ENCODE peak calls at places on chromosome 11, in eight cellular contexts. One of them, this sample, is unnamed.

GRCh38 chr11:118921929-118922744 is 3.6 kb downstream of the BCL9L start:
- DNase-seq in brain microvascular endothelial cell: no peak
- DNase-seq in cardiac muscle cell: peak
- DNase-seq in transverse colon: peak
- DNase-seq in stomach: peak
- DNase-seq in effector memory CD4-positive, alpha-beta T cell: no peak
- DNase-seq in caudate nucleus: no peak
- DNase-seq in CD8-positive, alpha-beta T cell: no peak
- DNase-seq in this sample: no peak

GRCh38 chr11:57347336-57347735 is 9.2 kb downstream of the P2RX3 start:
- DNase-seq in brain microvascular endothelial cell: no peak
- DNase-seq in cardiac muscle cell: no peak
- DNase-seq in transverse colon: no peak
- DNase-seq in stomach: no peak
- DNase-seq in effector memory CD4-positive, alpha-beta T cell: no peak
- DNase-seq in caudate nucleus: no peak
- DNase-seq in CD8-positive, alpha-beta T cell: no peak
- DNase-seq in this sample: no peak

GRCh38 chr11:100637706-100638105 is 49.4 kb upstream of the ARHGAP42 start:
- DNase-seq in brain microvascular endothelial cell: no peak
- DNase-seq in cardiac muscle cell: no peak
- DNase-seq in transverse colon: no peak
- DNase-seq in stomach: no peak
- DNase-seq in effector memory CD4-positive, alpha-beta T cell: no peak
- DNase-seq in caudate nucleus: no peak
- DNase-seq in CD8-positive, alpha-beta T cell: no peak
- DNase-seq in this sample: no peak

GRCh38 chr11:43944761-43945311 is 2.4 kb downstream of the C11orf96 start:
- DNase-seq in brain microvascular endothelial cell: peak
- DNase-seq in cardiac muscle cell: peak
- DNase-seq in transverse colon: peak
- DNase-seq in stomach: peak
- DNase-seq in effector memory CD4-positive, alpha-beta T cell: peak
- DNase-seq in caudate nucleus: peak
- DNase-seq in CD8-positive, alpha-beta T cell: peak
- DNase-seq in this sample: no peak

GRCh38 chr11:111352235-111352746 is 26.8 kb downstream of the POU2AF1 start:
- DNase-seq in brain microvascular endothelial cell: no peak
- DNase-seq in cardiac muscle cell: no peak
- DNase-seq in transverse colon: no peak
- DNase-seq in stomach: peak
- DNase-seq in effector memory CD4-positive, alpha-beta T cell: no peak
- DNase-seq in caudate nucleus: no peak
- DNase-seq in CD8-positive, alpha-beta T cell: no peak
- DNase-seq in this sample: no peak

GRCh38 chr11:1307163-1307870 is 2.1 kb downstream of the TOLLIP start:
- DNase-seq in brain microvascular endothelial cell: no peak
- DNase-seq in cardiac muscle cell: no peak
- DNase-seq in transverse colon: no peak
- DNase-seq in stomach: no peak
- DNase-seq in effector memory CD4-positive, alpha-beta T cell: no peak
- DNase-seq in caudate nucleus: no peak
- DNase-seq in CD8-positive, alpha-beta T cell: no peak
- DNase-seq in this sample: no peak

GRCh38 chr11:120031612-120032600 is 106.0 kb downstream of the TRIM29 start:
- DNase-seq in brain microvascular endothelial cell: no peak
- DNase-seq in cardiac muscle cell: no peak
- DNase-seq in transverse colon: no peak
- DNase-seq in stomach: no peak
- DNase-seq in effector memory CD4-positive, alpha-beta T cell: no peak
- DNase-seq in caudate nucleus: no peak
- DNase-seq in CD8-positive, alpha-beta T cell: no peak
- DNase-seq in this sample: no peak

GRCh38 chr11:86068138-86068861 is 584 bp downstream of the PICALM start:
- DNase-seq in brain microvascular endothelial cell: no peak
- DNase-seq in cardiac muscle cell: peak
- DNase-seq in transverse colon: peak
- DNase-seq in stomach: peak
- DNase-seq in effector memory CD4-positive, alpha-beta T cell: peak
- DNase-seq in caudate nucleus: no peak
- DNase-seq in CD8-positive, alpha-beta T cell: peak
- DNase-seq in this sample: peak

GRCh38 chr11:65524010-65524746 is 705 bp upstream of the SCYL1 start:
- DNase-seq in brain microvascular endothelial cell: no peak
- DNase-seq in cardiac muscle cell: no peak
- DNase-seq in transverse colon: peak
- DNase-seq in stomach: no peak
- DNase-seq in effector memory CD4-positive, alpha-beta T cell: no peak
- DNase-seq in caudate nucleus: no peak
- DNase-seq in CD8-positive, alpha-beta T cell: no peak
- DNase-seq in this sample: peak

GRCh38 chr11:116731821-116732739 is 40.7 kb downstream of the BUD13 start:
- DNase-seq in brain microvascular endothelial cell: no peak
- DNase-seq in cardiac muscle cell: no peak
- DNase-seq in transverse colon: no peak
- DNase-seq in stomach: no peak
- DNase-seq in effector memory CD4-positive, alpha-beta T cell: no peak
- DNase-seq in caudate nucleus: no peak
- DNase-seq in CD8-positive, alpha-beta T cell: no peak
- DNase-seq in this sample: no peak

GRCh38 chr11:66070604-66071325 is 693 bp downstream of the PACS1 start:
- DNase-seq in brain microvascular endothelial cell: no peak
- DNase-seq in cardiac muscle cell: peak
- DNase-seq in transverse colon: peak
- DNase-seq in stomach: peak
- DNase-seq in effector memory CD4-positive, alpha-beta T cell: peak
- DNase-seq in caudate nucleus: no peak
- DNase-seq in CD8-positive, alpha-beta T cell: no peak
- DNase-seq in this sample: peak

GRCh38 chr11:77205467-77206263 is 77.6 kb downstream of the MYO7A start:
- DNase-seq in brain microvascular endothelial cell: no peak
- DNase-seq in cardiac muscle cell: no peak
- DNase-seq in transverse colon: no peak
- DNase-seq in stomach: no peak
- DNase-seq in effector memory CD4-positive, alpha-beta T cell: no peak
- DNase-seq in caudate nucleus: no peak
- DNase-seq in CD8-positive, alpha-beta T cell: no peak
- DNase-seq in this sample: no peak

GRCh38 chr11:32400196-32400595 is 35.1 kb downstream of the WT1 start:
- DNase-seq in brain microvascular endothelial cell: peak
- DNase-seq in cardiac muscle cell: peak
- DNase-seq in transverse colon: no peak
- DNase-seq in stomach: no peak
- DNase-seq in effector memory CD4-positive, alpha-beta T cell: no peak
- DNase-seq in caudate nucleus: no peak
- DNase-seq in CD8-positive, alpha-beta T cell: no peak
- DNase-seq in this sample: no peak

GRCh38 chr11:16815047-16815767 is 76.8 kb downstream of the C11orf58 start:
- DNase-seq in brain microvascular endothelial cell: no peak
- DNase-seq in cardiac muscle cell: peak
- DNase-seq in transverse colon: peak
- DNase-seq in stomach: peak
- DNase-seq in effector memory CD4-positive, alpha-beta T cell: no peak
- DNase-seq in caudate nucleus: no peak
- DNase-seq in CD8-positive, alpha-beta T cell: no peak
- DNase-seq in this sample: no peak

GRCh38 chr11:96464695-96465307 is 75.0 kb downstream of the JRKL start:
- DNase-seq in brain microvascular endothelial cell: peak
- DNase-seq in cardiac muscle cell: peak
- DNase-seq in transverse colon: no peak
- DNase-seq in stomach: no peak
- DNase-seq in effector memory CD4-positive, alpha-beta T cell: no peak
- DNase-seq in caudate nucleus: no peak
- DNase-seq in CD8-positive, alpha-beta T cell: no peak
- DNase-seq in this sample: peak

GRCh38 chr11:134385171-134385570 is 26.9 kb downstream of the B3GAT1 start:
- DNase-seq in brain microvascular endothelial cell: no peak
- DNase-seq in cardiac muscle cell: no peak
- DNase-seq in transverse colon: no peak
- DNase-seq in stomach: no peak
- DNase-seq in effector memory CD4-positive, alpha-beta T cell: no peak
- DNase-seq in caudate nucleus: no peak
- DNase-seq in CD8-positive, alpha-beta T cell: no peak
- DNase-seq in this sample: no peak

GRCh38 chr11:62665630-62666258 is 632 bp downstream of the CSKMT start:
- DNase-seq in brain microvascular endothelial cell: peak
- DNase-seq in cardiac muscle cell: peak
- DNase-seq in transverse colon: peak
- DNase-seq in stomach: peak
- DNase-seq in effector memory CD4-positive, alpha-beta T cell: peak
- DNase-seq in caudate nucleus: peak
- DNase-seq in CD8-positive, alpha-beta T cell: peak
- DNase-seq in this sample: peak

GRCh38 chr11:74085542-74085892 is 76.6 kb upstream of the UCP3 start:
- DNase-seq in brain microvascular endothelial cell: no peak
- DNase-seq in cardiac muscle cell: no peak
- DNase-seq in transverse colon: no peak
- DNase-seq in stomach: no peak
- DNase-seq in effector memory CD4-positive, alpha-beta T cell: no peak
- DNase-seq in caudate nucleus: no peak
- DNase-seq in CD8-positive, alpha-beta T cell: no peak
- DNase-seq in this sample: no peak

GRCh38 chr11:123597859-123598258 is 56.6 kb downstream of the SCN3B start:
- DNase-seq in brain microvascular endothelial cell: no peak
- DNase-seq in cardiac muscle cell: no peak
- DNase-seq in transverse colon: no peak
- DNase-seq in stomach: no peak
- DNase-seq in effector memory CD4-positive, alpha-beta T cell: no peak
- DNase-seq in caudate nucleus: no peak
- DNase-seq in CD8-positive, alpha-beta T cell: no peak
- DNase-seq in this sample: no peak

GRCh38 chr11:2096001-2096918 is 42.9 kb downstream of the IGF2 start:
- DNase-seq in brain microvascular endothelial cell: peak
- DNase-seq in cardiac muscle cell: peak
- DNase-seq in transverse colon: no peak
- DNase-seq in stomach: no peak
- DNase-seq in effector memory CD4-positive, alpha-beta T cell: no peak
- DNase-seq in caudate nucleus: no peak
- DNase-seq in CD8-positive, alpha-beta T cell: peak
- DNase-seq in this sample: no peak

GRCh38 chr11:2121227-2122130 is 17.7 kb downstream of the IGF2 start:
- DNase-seq in brain microvascular endothelial cell: no peak
- DNase-seq in cardiac muscle cell: no peak
- DNase-seq in transverse colon: no peak
- DNase-seq in stomach: no peak
- DNase-seq in effector memory CD4-positive, alpha-beta T cell: no peak
- DNase-seq in caudate nucleus: no peak
- DNase-seq in CD8-positive, alpha-beta T cell: no peak
- DNase-seq in this sample: no peak

GRCh38 chr11:12552677-12553076 is 121.5 kb upstream of the TEAD1 start:
- DNase-seq in brain microvascular endothelial cell: peak
- DNase-seq in cardiac muscle cell: peak
- DNase-seq in transverse colon: peak
- DNase-seq in stomach: no peak
- DNase-seq in effector memory CD4-positive, alpha-beta T cell: no peak
- DNase-seq in caudate nucleus: no peak
- DNase-seq in CD8-positive, alpha-beta T cell: no peak
- DNase-seq in this sample: no peak

GRCh38 chr11:69638941-69639681 is 1.8 kb upstream of the CCND1 start:
- DNase-seq in brain microvascular endothelial cell: peak
- DNase-seq in cardiac muscle cell: peak
- DNase-seq in transverse colon: peak
- DNase-seq in stomach: peak
- DNase-seq in effector memory CD4-positive, alpha-beta T cell: no peak
- DNase-seq in caudate nucleus: peak
- DNase-seq in CD8-positive, alpha-beta T cell: no peak
- DNase-seq in this sample: peak
- H3K27ac ChIP-seq in brain microvascular endothelial cell: peak
- H3K27ac ChIP-seq in cardiac muscle cell: no peak
- H3K27ac ChIP-seq in transverse colon: peak
- H3K27ac ChIP-seq in stomach: peak
- H3K27ac ChIP-seq in effector memory CD4-positive, alpha-beta T cell: no peak
- H3K27ac ChIP-seq in caudate nucleus: peak
- H3K27ac ChIP-seq in CD8-positive, alpha-beta T cell: no peak
- H3K27ac ChIP-seq in this sample: no peak

DNA sequence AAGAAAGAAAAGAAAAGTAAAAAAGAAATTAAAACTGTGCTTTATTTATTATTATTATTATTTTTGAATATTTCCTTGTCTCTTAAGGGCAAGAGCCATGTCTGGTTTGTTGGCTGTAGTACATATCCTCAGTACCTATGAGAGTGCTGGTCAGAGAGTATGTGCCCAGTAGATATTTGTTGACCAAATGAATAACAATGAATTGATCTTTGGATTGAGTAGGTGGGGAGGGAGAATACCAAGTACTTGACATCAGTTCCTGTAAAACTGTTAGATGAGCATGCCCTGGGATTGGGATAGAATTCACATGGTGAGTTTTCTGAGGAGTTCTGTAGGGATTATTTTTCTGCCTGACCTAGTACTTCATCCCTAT is 11.4 kb downstream of the STIM1 start:
- DNase-seq in brain microvascular endothelial cell: no peak
- DNase-seq in cardiac muscle cell: no peak
- DNase-seq in transverse colon: no peak
- DNase-seq in stomach: no peak
- DNase-seq in effector memory CD4-positive, alpha-beta T cell: no peak
- DNase-seq in caudate nucleus: no peak
- DNase-seq in CD8-positive, alpha-beta T cell: no peak
- DNase-seq in this sample: no peak
- H3K27ac ChIP-seq in brain microvascular endothelial cell: no peak
- H3K27ac ChIP-seq in cardiac muscle cell: no peak
- H3K27ac ChIP-seq in transverse colon: no peak
- H3K27ac ChIP-seq in stomach: peak
- H3K27ac ChIP-seq in effector memory CD4-positive, alpha-beta T cell: no peak
- H3K27ac ChIP-seq in caudate nucleus: no peak
- H3K27ac ChIP-seq in CD8-positive, alpha-beta T cell: no peak
- H3K27ac ChIP-seq in this sample: no peak

DNA sequence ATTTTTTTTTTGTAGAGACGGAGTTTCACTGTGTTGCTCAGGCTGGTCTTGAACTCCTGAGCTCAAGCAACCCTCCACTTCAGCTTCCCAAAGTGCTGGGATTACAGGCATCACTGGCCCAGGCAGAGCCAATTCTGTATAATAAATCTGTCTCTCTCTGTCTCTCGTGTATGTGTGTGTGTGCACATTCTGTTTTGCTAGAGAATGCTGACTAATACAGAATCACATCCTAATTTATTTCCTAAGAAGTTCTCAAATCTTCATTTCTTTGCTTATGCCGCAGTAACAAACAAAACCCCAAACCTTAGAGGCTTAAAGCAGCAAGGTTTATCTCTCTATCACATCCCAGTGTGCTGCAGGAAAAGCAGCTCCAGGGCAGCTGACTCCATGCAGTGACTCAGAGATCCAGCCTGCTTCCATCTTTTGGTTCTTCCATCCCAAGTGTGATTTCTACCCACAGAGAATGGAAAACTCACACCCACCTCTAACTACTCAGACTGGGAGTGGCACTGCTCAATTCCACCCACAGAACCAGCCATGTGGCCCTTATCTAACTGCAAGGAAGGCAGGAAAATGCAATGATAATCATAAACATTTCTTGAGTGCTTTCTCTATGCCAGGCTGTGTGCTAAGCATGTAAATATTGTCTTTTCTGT is 35.1 kb upstream of the LRRC10B start:
- DNase-seq in brain microvascular endothelial cell: no peak
- DNase-seq in cardiac muscle cell: peak
- DNase-seq in transverse colon: no peak
- DNase-seq in stomach: no peak
- DNase-seq in effector memory CD4-positive, alpha-beta T cell: no peak
- DNase-seq in caudate nucleus: no peak
- DNase-seq in CD8-positive, alpha-beta T cell: no peak
- DNase-seq in this sample: no peak
- H3K27ac ChIP-seq in brain microvascular endothelial cell: no peak
- H3K27ac ChIP-seq in cardiac muscle cell: no peak
- H3K27ac ChIP-seq in transverse colon: peak
- H3K27ac ChIP-seq in stomach: peak
- H3K27ac ChIP-seq in effector memory CD4-positive, alpha-beta T cell: no peak
- H3K27ac ChIP-seq in caudate nucleus: peak
- H3K27ac ChIP-seq in CD8-positive, alpha-beta T cell: no peak
- H3K27ac ChIP-seq in this sample: no peak

GRCh38 chr11:75275581-75275980 is 35.0 kb downstream of the TPBGL start:
- DNase-seq in brain microvascular endothelial cell: no peak
- DNase-seq in cardiac muscle cell: no peak
- DNase-seq in transverse colon: peak
- DNase-seq in stomach: peak
- DNase-seq in effector memory CD4-positive, alpha-beta T cell: peak
- DNase-seq in caudate nucleus: no peak
- DNase-seq in CD8-positive, alpha-beta T cell: peak
- DNase-seq in this sample: peak
- H3K27ac ChIP-seq in brain microvascular endothelial cell: no peak
- H3K27ac ChIP-seq in cardiac muscle cell: no peak
- H3K27ac ChIP-seq in transverse colon: peak
- H3K27ac ChIP-seq in stomach: peak
- H3K27ac ChIP-seq in effector memory CD4-positive, alpha-beta T cell: peak
- H3K27ac ChIP-seq in caudate nucleus: peak
- H3K27ac ChIP-seq in CD8-positive, alpha-beta T cell: peak
- H3K27ac ChIP-seq in this sample: peak